ENCODE peak calls at places on chromosomes 5 and 9, in five cellular contexts. V, O, Z, Q and C are unnamed samples.
A peak's percentile ranks its signal among the peaks of the same experiment; 100 is the strongest.

GRCh38 chr5:175286981-175287380 is 157.0 kb downstream of the DRD1 start:
- DNase-seq in Z (no peak), Q (no peak), O (no peak), V (no peak), C (no peak)

GRCh38 chr5:11609570-11610322 is 294.5 kb downstream of the CTNND2 start:
- DNase-seq in Q (no peak), O (no peak), V (no peak), Z (no peak), C (no peak)

GRCh38 chr5:176529824-176530195 is 7.4 kb downstream of the RNF44 start:
- DNase-seq in Q (no peak), O (no peak), Z (no peak), V (no peak), C (no peak)

GRCh38 chr5:3302228-3302627 is 293.4 kb upstream of the IRX1 start:
- DNase-seq in O (no peak), Q (no peak), V (no peak), Z (no peak), C (no peak)

GRCh38 chr9:96619491-96620154 is at the start of gene CDC14B:
- DNase-seq in Z (peak; percentile 95), Q (peak; percentile 68), V (peak; percentile 76), O (peak; percentile 86), C (peak; percentile 66)

GRCh38 chr5:142783601-142784291 is 13.6 kb downstream of the ARHGAP26 start:
- DNase-seq in O (no peak), Q (no peak), Z (no peak), V (peak; percentile 17), C (peak; percentile 26)

GRCh38 chr5:72452515-72453259 is 54.5 kb downstream of the ZNF366 start:
- DNase-seq in O (no peak), Q (no peak), V (no peak), Z (peak; percentile 83), C (no peak)

GRCh38 chr5:170846416-170846815 is 15.4 kb upstream of the RANBP17 start:
- DNase-seq in Z (no peak), Q (no peak), O (no peak), V (no peak), C (no peak)

GRCh38 chr9:106075991-106076390 is 381.6 kb downstream of the TMEM38B start:
- DNase-seq in Q (no peak), Z (no peak), V (no peak), O (no peak), C (no peak)

GRCh38 chr9:135524130-135524861 is 3.1 kb downstream of the LCN1 start:
- DNase-seq in Q (no peak), V (no peak), Z (no peak), O (no peak), C (no peak)

GRCh38 chr5:14851999-14852526 is 19.5 kb downstream of the ANKH start:
- DNase-seq in Z (no peak), O (no peak), V (no peak), Q (no peak), C (no peak)

GRCh38 chr5:57626703-57627102 is 144.1 kb upstream of the ACTBL2 start:
- DNase-seq in Z (no peak), Q (no peak), O (no peak), V (no peak), C (no peak)

GRCh38 chr5:1127991-1128785 is 16.3 kb upstream of the SLC12A7 start:
- DNase-seq in Z (peak; percentile 63), Q (no peak), V (no peak), O (no peak), C (no peak)

GRCh38 chr9:93173365-93174150 is 10.4 kb upstream of the WNK2 start:
- DNase-seq in Z (no peak), Q (no peak), V (no peak), O (no peak), C (no peak)

GRCh38 chr5:78627175-78627574 is 21.4 kb downstream of the LHFPL2 start:
- DNase-seq in O (no peak), Q (no peak), Z (no peak), V (no peak), C (no peak)

GRCh38 chr9:561430-561829 is 280.1 kb upstream of the DMRT1 start:
- DNase-seq in O (no peak), V (no peak), Z (no peak), Q (no peak), C (no peak)

GRCh38 chr5:57034517-57034916 is 82.6 kb upstream of the MIER3 start:
- DNase-seq in Q (no peak), O (no peak), V (no peak), Z (no peak), C (no peak)

GRCh38 chr5:67879619-67880357 is 335.8 kb upstream of the PIK3R1 start:
- DNase-seq in Q (no peak), O (no peak), V (no peak), Z (no peak), C (no peak)

GRCh38 chr5:169703803-169704202 is 66.7 kb downstream of the DOCK2 start:
- DNase-seq in Q (no peak), V (no peak), Z (no peak), O (no peak), C (no peak)

GRCh38 chr5:2329741-2330140 is 421.7 kb downstream of the IRX2 start:
- DNase-seq in Z (no peak), O (no peak), V (no peak), Q (no peak), C (no peak)

GRCh38 chr9:35518212-35518917 is 28.5 kb downstream of the RUSC2 start:
- DNase-seq in V (no peak), Q (no peak), Z (peak; percentile 79), O (no peak), C (no peak)

GRCh38 chr5:65198777-65199120 is 283.0 kb downstream of the ADAMTS6 start:
- DNase-seq in V (no peak), Z (no peak), O (no peak), Q (no peak), C (no peak)

GRCh38 chr9:101727621-101728524 is 10.6 kb downstream of the GRIN3A start:
- DNase-seq in Z (no peak), O (peak; percentile 59), Q (no peak), V (no peak), C (no peak)

GRCh38 chr5:68134033-68134668 is 81.4 kb upstream of the PIK3R1 start:
- DNase-seq in Q (no peak), V (no peak), Z (no peak), O (no peak), C (no peak)

GRCh38 chr5:86766103-86766502 is 148.4 kb downstream of the COX7C start:
- DNase-seq in O (no peak), Q (no peak), V (no peak), Z (no peak), C (no peak)

GRCh38 chr5:7529880-7530279 is 133.9 kb downstream of the ADCY2 start:
- DNase-seq in Q (no peak), O (no peak), V (no peak), Z (no peak), C (no peak)